ENCODE peak calls at places on chromosomes 1 and 21, in five cellular contexts. One of them, this sample, is unnamed.
A peak's percentile ranks its signal among the peaks of the same experiment; 100 is the strongest.

GRCh38 chr1:223709598-223709997 is 2.7 kb upstream of the CAPN2 start:
- DNase-seq in IMR-90: peak; percentile 67
- DNase-seq in mesenchymal stem cell: no peak
- DNase-seq in neuronal stem cell: no peak
- DNase-seq in trophoblast cell: no peak
- DNase-seq in this sample: no peak

GRCh38 chr1:107949467-107950253 is 15.3 kb downstream of the VAV3 start:
- DNase-seq in IMR-90: no peak
- DNase-seq in mesenchymal stem cell: no peak
- DNase-seq in neuronal stem cell: no peak
- DNase-seq in trophoblast cell: no peak
- DNase-seq in this sample: no peak

GRCh38 chr1:214271174-214271858 is 9.6 kb upstream of the SMYD2 start:
- DNase-seq in IMR-90: no peak
- DNase-seq in mesenchymal stem cell: no peak
- DNase-seq in neuronal stem cell: no peak
- DNase-seq in trophoblast cell: no peak
- DNase-seq in this sample: no peak

GRCh38 chr1:16612332-16613172 is 812 bp downstream of the NBPF1 start:
- DNase-seq in IMR-90: peak; percentile 91
- DNase-seq in mesenchymal stem cell: peak; percentile 90
- DNase-seq in neuronal stem cell: peak; percentile 78
- DNase-seq in trophoblast cell: peak; percentile 56
- DNase-seq in this sample: no peak

GRCh38 chr1:238652346-238652968 is 733.9 kb upstream of the CHRM3 start:
- DNase-seq in IMR-90: peak; percentile 87
- DNase-seq in mesenchymal stem cell: peak; percentile 38
- DNase-seq in neuronal stem cell: no peak
- DNase-seq in trophoblast cell: no peak
- DNase-seq in this sample: no peak

GRCh38 chr1:1677718-1678580 is 14.6 kb downstream of the SLC35E2B start:
- DNase-seq in IMR-90: no peak
- DNase-seq in mesenchymal stem cell: no peak
- DNase-seq in neuronal stem cell: no peak
- DNase-seq in trophoblast cell: no peak
- DNase-seq in this sample: no peak

GRCh38 chr1:83131692-83131955 is 867.3 kb downstream of the TTLL7 start:
- DNase-seq in IMR-90: no peak
- DNase-seq in mesenchymal stem cell: no peak
- DNase-seq in neuronal stem cell: no peak
- DNase-seq in trophoblast cell: peak; percentile 9
- DNase-seq in this sample: no peak

GRCh38 chr1:24762133-24762676 is 17.0 kb downstream of the CLIC4 start:
- DNase-seq in IMR-90: peak; percentile 75
- DNase-seq in mesenchymal stem cell: peak; percentile 90
- DNase-seq in neuronal stem cell: no peak
- DNase-seq in trophoblast cell: peak; percentile 46
- DNase-seq in this sample: no peak

GRCh38 chr1:87449348-87449963 is 120.8 kb downstream of the LMO4 start:
- DNase-seq in IMR-90: peak; percentile 7
- DNase-seq in mesenchymal stem cell: no peak
- DNase-seq in neuronal stem cell: no peak
- DNase-seq in trophoblast cell: peak; percentile 66
- DNase-seq in this sample: no peak

GRCh38 chr1:185239861-185240260 is 77.2 kb downstream of the IVNS1ABP start:
- DNase-seq in IMR-90: no peak
- DNase-seq in mesenchymal stem cell: no peak
- DNase-seq in neuronal stem cell: no peak
- DNase-seq in trophoblast cell: no peak
- DNase-seq in this sample: no peak

GRCh38 chr1:30758785-30759380 is 1.3 kb upstream of the LAPTM5 start:
- DNase-seq in IMR-90: no peak
- DNase-seq in mesenchymal stem cell: peak; percentile 37
- DNase-seq in neuronal stem cell: no peak
- DNase-seq in trophoblast cell: no peak
- DNase-seq in this sample: no peak

GRCh38 chr1:179637211-179637860 is 45.7 kb downstream of the TDRD5 start:
- DNase-seq in IMR-90: no peak
- DNase-seq in mesenchymal stem cell: no peak
- DNase-seq in neuronal stem cell: no peak
- DNase-seq in trophoblast cell: no peak
- DNase-seq in this sample: no peak

GRCh38 chr21:22225299-22225698 is 1227.1 kb downstream of the NCAM2 start:
- DNase-seq in IMR-90: no peak
- DNase-seq in mesenchymal stem cell: no peak
- DNase-seq in neuronal stem cell: no peak
- DNase-seq in trophoblast cell: no peak
- DNase-seq in this sample: no peak
- H3K36me3 ChIP-seq in IMR-90: no peaks in the 10 kb centered on the region
- H3K36me3 ChIP-seq in mesenchymal stem cell: no peaks in the 10 kb centered on the region
- H3K36me3 ChIP-seq in neuronal stem cell: no peaks in the 10 kb centered on the region
- H3K36me3 ChIP-seq in trophoblast cell: no peaks in the 10 kb centered on the region
- H3K36me3 ChIP-seq in this sample: no peaks in the 10 kb centered on the region

GRCh38 chr1:243483084-243483845 is 227.4 kb downstream of the SDCCAG8 start:
- DNase-seq in IMR-90: no peak
- DNase-seq in mesenchymal stem cell: no peak
- DNase-seq in neuronal stem cell: peak; percentile 33
- DNase-seq in trophoblast cell: no peak
- DNase-seq in this sample: peak; percentile 69
- H4K91ac ChIP-seq in IMR-90: no peak overlapping the region
- H4K91ac ChIP-seq in mesenchymal stem cell: peak overlapping the region; percentile 30
- H4K91ac ChIP-seq in neuronal stem cell: peak overlapping the region; percentile 76
- H4K91ac ChIP-seq in trophoblast cell: no peak overlapping the region
- H4K91ac ChIP-seq in this sample: peak overlapping the region; percentile 97

GRCh38 chr1:43381609-43382008 is 8.0 kb downstream of the MED8 start:
- DNase-seq in IMR-90: no peak
- DNase-seq in mesenchymal stem cell: no peak
- DNase-seq in neuronal stem cell: no peak
- DNase-seq in trophoblast cell: no peak
- DNase-seq in this sample: no peak
- H3K36me3 ChIP-seq in IMR-90: peaks cover 49% of the 10 kb centered on the region
- H3K36me3 ChIP-seq in mesenchymal stem cell: peaks cover 70% of the 10 kb centered on the region
- H3K36me3 ChIP-seq in neuronal stem cell: peaks cover 28% of the 10 kb centered on the region
- H3K36me3 ChIP-seq in trophoblast cell: peaks cover 47% of the 10 kb centered on the region
- H3K36me3 ChIP-seq in this sample: peaks cover 5% of the 10 kb centered on the region

DNA sequence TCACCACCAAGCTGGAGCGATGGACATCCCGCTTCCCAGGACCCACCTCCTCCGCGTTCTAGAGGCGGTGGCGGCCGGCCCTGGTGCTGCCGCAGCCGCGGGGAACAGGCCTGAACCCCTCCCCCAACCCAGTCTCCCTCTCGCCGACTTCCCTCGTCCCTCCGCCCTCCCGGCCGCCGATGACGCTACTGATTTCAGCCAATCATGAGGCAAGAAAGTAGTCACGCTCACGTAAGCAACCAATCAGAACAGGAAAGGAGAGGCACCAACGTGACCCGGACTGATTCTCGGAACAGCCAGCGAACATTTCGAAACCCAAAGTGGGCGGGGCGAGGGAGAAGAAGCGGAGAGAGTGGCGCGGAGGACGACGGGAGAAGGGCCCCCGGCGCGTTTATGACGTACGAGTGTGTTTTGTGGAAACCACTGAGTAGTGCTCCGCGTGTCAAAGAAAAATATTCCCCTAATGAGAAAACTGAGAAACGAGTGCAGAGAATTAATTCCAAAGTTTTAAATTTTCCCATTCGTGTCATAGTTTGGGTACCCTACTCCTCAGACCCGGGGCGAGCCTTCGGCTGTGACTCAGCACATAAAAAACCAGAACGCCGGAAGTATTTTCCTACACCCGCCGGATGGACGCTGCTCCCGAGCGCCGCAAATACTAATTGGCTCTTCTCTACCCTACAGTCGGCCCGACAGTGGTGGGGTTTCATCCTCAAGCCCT is at the start of gene NRDC:
- DNase-seq in IMR-90: peak; percentile 100
- DNase-seq in mesenchymal stem cell: peak; percentile 100
- DNase-seq in neuronal stem cell: peak; percentile 100
- DNase-seq in trophoblast cell: peak; percentile 100
- DNase-seq in this sample: peak; percentile 98
- H4K91ac ChIP-seq in IMR-90: peak within 1 kb of the TSS; percentile 89
- H4K91ac ChIP-seq in mesenchymal stem cell: peak within 1 kb of the TSS; percentile 91
- H4K91ac ChIP-seq in neuronal stem cell: no peak within 1 kb of the TSS
- H4K91ac ChIP-seq in trophoblast cell: peak within 1 kb of the TSS; percentile 93
- H4K91ac ChIP-seq in this sample: peak within 1 kb of the TSS; percentile 87

GRCh38 chr1:181452746-181453145 is 30.6 kb upstream of the CACNA1E start:
- DNase-seq in IMR-90: no peak
- DNase-seq in mesenchymal stem cell: no peak
- DNase-seq in neuronal stem cell: no peak
- DNase-seq in trophoblast cell: no peak
- DNase-seq in this sample: no peak

GRCh38 chr1:181456551-181456950 is 26.8 kb upstream of the CACNA1E start:
- DNase-seq in IMR-90: no peak
- DNase-seq in mesenchymal stem cell: no peak
- DNase-seq in neuronal stem cell: no peak
- DNase-seq in trophoblast cell: no peak
- DNase-seq in this sample: no peak

GRCh38 chr1:181458419-181458818 is 24.9 kb upstream of the CACNA1E start:
- DNase-seq in IMR-90: no peak
- DNase-seq in mesenchymal stem cell: no peak
- DNase-seq in neuronal stem cell: no peak
- DNase-seq in trophoblast cell: no peak
- DNase-seq in this sample: no peak

GRCh38 chr1:181451661-181452060 is 31.7 kb upstream of the CACNA1E start:
- DNase-seq in IMR-90: no peak
- DNase-seq in mesenchymal stem cell: no peak
- DNase-seq in neuronal stem cell: no peak
- DNase-seq in trophoblast cell: no peak
- DNase-seq in this sample: no peak

DNA sequence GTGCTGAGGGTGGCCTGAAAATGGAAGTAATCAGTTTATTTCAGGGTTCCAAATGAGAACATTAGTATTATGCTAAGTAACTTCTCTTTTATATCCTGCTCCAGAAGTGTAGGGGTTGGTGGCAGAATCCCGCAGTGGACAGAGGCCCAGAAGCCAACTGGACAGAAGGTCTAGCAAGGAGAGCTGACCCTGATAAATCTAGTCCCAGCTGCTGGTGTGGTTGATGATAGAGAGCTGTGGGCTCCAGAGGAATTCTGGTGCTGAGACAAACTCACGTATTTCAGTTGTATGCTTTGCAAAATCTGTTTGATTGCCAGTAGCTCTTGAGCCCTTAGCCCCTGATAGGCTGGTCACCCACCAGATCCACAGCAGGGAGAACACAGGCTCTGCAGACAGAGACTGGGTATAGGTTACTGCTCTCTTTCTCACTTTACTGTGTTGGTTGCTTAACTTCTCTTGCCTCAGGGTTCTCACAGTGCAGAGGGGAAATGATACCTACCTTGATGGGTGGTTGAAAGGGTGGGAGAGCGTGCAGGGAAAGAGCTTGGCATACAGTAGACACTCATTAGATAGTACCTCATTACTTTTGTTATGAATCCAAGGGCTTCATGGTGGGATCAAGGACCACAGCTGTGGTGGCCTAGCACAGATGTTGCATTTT is 29.6 kb upstream of the CACNA1E start:
- DNase-seq in IMR-90: no peak
- DNase-seq in mesenchymal stem cell: no peak
- DNase-seq in neuronal stem cell: no peak
- DNase-seq in trophoblast cell: no peak
- DNase-seq in this sample: peak; percentile 23
- H3K36me3 ChIP-seq in IMR-90: no peaks in the 10 kb centered on the region
- H3K36me3 ChIP-seq in mesenchymal stem cell: no peaks in the 10 kb centered on the region
- H3K36me3 ChIP-seq in neuronal stem cell: no peaks in the 10 kb centered on the region
- H3K36me3 ChIP-seq in trophoblast cell: no peaks in the 10 kb centered on the region
- H3K36me3 ChIP-seq in this sample: no peaks in the 10 kb centered on the region

GRCh38 chr1:70221241-70222077 is at the start of gene SRSF11:
- DNase-seq in IMR-90: peak; percentile 91
- DNase-seq in mesenchymal stem cell: peak; percentile 95
- DNase-seq in neuronal stem cell: peak; percentile 91
- DNase-seq in trophoblast cell: peak; percentile 93
- DNase-seq in this sample: peak; percentile 98
- H4K91ac ChIP-seq in IMR-90: peak within 1 kb of the TSS; percentile 78
- H4K91ac ChIP-seq in mesenchymal stem cell: peak within 1 kb of the TSS; percentile 83
- H4K91ac ChIP-seq in neuronal stem cell: no peak within 1 kb of the TSS
- H4K91ac ChIP-seq in trophoblast cell: peak within 1 kb of the TSS; percentile 52
- H4K91ac ChIP-seq in this sample: peak within 1 kb of the TSS; percentile 98

GRCh38 chr21:16928439-16928838 is 584.4 kb upstream of the CXADR start:
- DNase-seq in IMR-90: no peak
- DNase-seq in mesenchymal stem cell: no peak
- DNase-seq in neuronal stem cell: no peak
- DNase-seq in trophoblast cell: no peak
- DNase-seq in this sample: no peak
- H3K36me3 ChIP-seq in IMR-90: no peaks in the 10 kb centered on the region
- H3K36me3 ChIP-seq in mesenchymal stem cell: no peaks in the 10 kb centered on the region
- H3K36me3 ChIP-seq in neuronal stem cell: no peaks in the 10 kb centered on the region
- H3K36me3 ChIP-seq in trophoblast cell: no peaks in the 10 kb centered on the region
- H3K36me3 ChIP-seq in this sample: no peaks in the 10 kb centered on the region

DNA sequence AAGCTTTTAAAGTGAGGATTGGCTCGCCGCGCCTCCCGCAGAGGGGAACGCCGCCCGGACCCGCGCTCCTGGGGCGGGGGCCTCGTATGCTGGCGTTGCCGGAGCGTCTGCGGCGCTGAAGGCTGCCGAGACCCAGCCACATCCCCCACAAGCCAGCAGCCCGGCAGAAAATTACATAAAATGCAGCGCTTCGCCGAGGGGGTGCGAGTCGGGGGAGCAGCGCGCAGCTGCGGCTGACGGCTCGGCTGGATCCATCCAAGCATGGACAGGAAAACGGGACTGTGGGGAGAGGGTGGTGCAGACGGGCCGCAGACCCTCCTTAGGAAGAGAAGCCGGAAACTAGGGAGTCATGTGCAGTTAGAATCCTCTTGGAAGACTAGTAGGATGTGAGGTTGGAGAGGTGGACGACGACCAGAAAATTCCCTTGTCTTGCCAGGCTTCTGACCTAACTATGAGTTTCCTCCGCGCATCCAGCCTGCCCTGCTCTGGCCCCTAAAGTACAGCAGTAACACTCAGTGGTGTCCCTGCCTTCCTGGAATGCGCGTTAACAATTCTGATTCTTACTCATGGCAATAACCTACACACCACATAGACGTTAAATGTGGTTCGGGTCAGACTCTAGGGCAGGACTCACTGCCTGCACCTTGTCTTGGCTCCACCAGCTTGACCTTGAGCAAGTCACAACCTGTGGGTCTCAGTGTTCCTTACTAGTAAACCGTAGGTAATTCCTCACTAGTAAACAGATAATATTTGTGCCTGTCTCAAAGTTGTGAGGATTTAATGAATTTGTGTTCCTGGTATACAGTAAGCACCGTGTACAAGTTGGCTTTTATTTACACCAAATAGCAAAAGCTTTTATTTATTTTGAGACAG is 959 bp upstream of the BRWD1 start:
- DNase-seq in IMR-90: peak; percentile 65
- DNase-seq in mesenchymal stem cell: peak; percentile 72
- DNase-seq in neuronal stem cell: no peak
- DNase-seq in trophoblast cell: peak; percentile 12
- DNase-seq in this sample: no peak
- H4K91ac ChIP-seq in IMR-90: peak overlapping the region; percentile 91
- H4K91ac ChIP-seq in mesenchymal stem cell: peak overlapping the region; percentile 100
- H4K91ac ChIP-seq in neuronal stem cell: no peak overlapping the region
- H4K91ac ChIP-seq in trophoblast cell: peak overlapping the region; percentile 83
- H4K91ac ChIP-seq in this sample: peak overlapping the region; percentile 31

GRCh38 chr1:241503444-241503843 is 16.1 kb downstream of the FH start:
- DNase-seq in IMR-90: no peak
- DNase-seq in mesenchymal stem cell: no peak
- DNase-seq in neuronal stem cell: no peak
- DNase-seq in trophoblast cell: peak; percentile 27
- DNase-seq in this sample: no peak
- H3K36me3 ChIP-seq in IMR-90: peaks cover 24% of the 10 kb centered on the region
- H3K36me3 ChIP-seq in mesenchymal stem cell: peaks cover 83% of the 10 kb centered on the region
- H3K36me3 ChIP-seq in neuronal stem cell: peaks cover 28% of the 10 kb centered on the region
- H3K36me3 ChIP-seq in trophoblast cell: peaks cover 19% of the 10 kb centered on the region
- H3K36me3 ChIP-seq in this sample: peaks cover 34% of the 10 kb centered on the region

GRCh38 chr1:154970631-154971340 is at the start of gene SHC1:
- DNase-seq in IMR-90: peak; percentile 92
- DNase-seq in mesenchymal stem cell: peak; percentile 96
- DNase-seq in neuronal stem cell: peak; percentile 83
- DNase-seq in trophoblast cell: peak; percentile 60
- DNase-seq in this sample: peak; percentile 90
- H4K91ac ChIP-seq in IMR-90: peak within 1 kb of the TSS; percentile 100
- H4K91ac ChIP-seq in mesenchymal stem cell: peak within 1 kb of the TSS; percentile 99
- H4K91ac ChIP-seq in neuronal stem cell: peak within 1 kb of the TSS; percentile 64
- H4K91ac ChIP-seq in trophoblast cell: peak within 1 kb of the TSS; percentile 82
- H4K91ac ChIP-seq in this sample: peak within 1 kb of the TSS; percentile 100